ENCODE peak calls at places on chromosomes 12 and 14, in eight cellular contexts. R is tibial nerve, A is ovary, O is A549, E is sigmoid colon, Q is IMR-90, B is heart left ventricle, H is adrenal gland. Y is an unnamed sample.

GRCh38 chr14:59377485-59377884 is 87.7 kb downstream of the GPR135 start:
- DNase-seq in H (peak; percentile 54), A (peak; percentile 39), O (no peak), Q (no peak), B (no peak), R (no peak), E (no peak), Y (no peak)

GRCh38 chr14:34888186-34888585 is 13.0 kb upstream of the BAZ1A start:
- DNase-seq in R (no peak), Q (no peak), O (no peak), E (no peak), B (no peak), H (no peak), A (no peak), Y (no peak)

GRCh38 chr14:76919431-76919810 is 93.2 kb downstream of the LRRC74A start:
- DNase-seq in H (no peak), A (no peak), R (no peak), B (no peak), O (no peak), Q (no peak), E (no peak), Y (peak; percentile 67)

GRCh38 chr14:54567634-54568561 is 970 bp downstream of the SAMD4A start:
- DNase-seq in A (peak; percentile 65), R (peak; percentile 44), O (peak; percentile 59), B (peak; percentile 60), E (peak; percentile 86), H (peak; percentile 78), Q (no peak), Y (peak; percentile 50)

GRCh38 chr12:23559268-23559753 is 390.2 kb downstream of the SOX5 start:
- DNase-seq in A (no peak), R (no peak), H (no peak), E (no peak), B (no peak), Q (no peak), O (no peak), Y (no peak)

GRCh38 chr14:101624579-101624978 is 63.3 kb downstream of the DIO3 start:
- DNase-seq in H (no peak), Q (no peak), O (no peak), B (no peak), A (no peak), E (no peak), R (no peak), Y (no peak)

GRCh38 chr14:72518809-72519377 is 375.0 kb downstream of the DPF3 start:
- DNase-seq in E (no peak), A (no peak), B (no peak), R (no peak), H (no peak), O (no peak), Q (no peak), Y (no peak)

GRCh38 chr12:115440438-115440837 is 756.5 kb upstream of the TBX3 start:
- DNase-seq in Q (peak; percentile 71), R (no peak), E (no peak), H (peak; percentile 67), A (no peak), O (peak; percentile 56), B (peak; percentile 84), Y (peak; percentile 42)

GRCh38 chr12:63849641-63850040 is 5.1 kb downstream of the SRGAP1 start:
- DNase-seq in B (no peak), A (no peak), O (no peak), R (no peak), Q (no peak), H (no peak), E (no peak), Y (no peak)

GRCh38 chr12:76778358-76778757 is 14.4 kb downstream of the ZDHHC17 start:
- DNase-seq in B (no peak), E (no peak), R (no peak), Q (no peak), O (no peak), H (no peak), A (no peak), Y (no peak)

GRCh38 chr12:124217508-124217981 is 77.3 kb upstream of the RFLNA start:
- DNase-seq in A (no peak), B (no peak), H (no peak), O (no peak), R (no peak), Q (no peak), E (no peak), Y (no peak)

GRCh38 chr14:70995671-70996070 is 88.4 kb downstream of the PCNX1 start:
- DNase-seq in R (no peak), O (peak; percentile 76), E (no peak), A (no peak), Q (peak; percentile 6), B (no peak), H (no peak), Y (no peak)

GRCh38 chr14:32087907-32088306 is 10.8 kb downstream of the ARHGAP5 start:
- DNase-seq in A (no peak), H (no peak), O (no peak), Q (no peak), E (no peak), R (no peak), B (no peak), Y (no peak)

GRCh38 chr14:70315942-70316341 is 43.5 kb downstream of the COX16 start:
- DNase-seq in A (no peak), H (no peak), B (no peak), E (no peak), Q (no peak), R (no peak), O (no peak), Y (no peak)

GRCh38 chr12:52349196-52349595 is 18.1 kb downstream of the KRT85 start:
- DNase-seq in R (no peak), B (no peak), Q (peak; percentile 4), A (no peak), E (no peak), H (no peak), O (no peak), Y (no peak)

GRCh38 chr12:63064080-63064479 is 86.9 kb downstream of the AVPR1A start:
- DNase-seq in R (no peak), B (no peak), O (no peak), Q (peak; percentile 46), H (no peak), A (no peak), E (no peak), Y (no peak)

GRCh38 chr12:6215932-6216494 is 15.8 kb downstream of the CD9 start:
- DNase-seq in H (peak; percentile 96), A (no peak), O (peak; percentile 96), B (no peak), E (peak; percentile 96), Q (peak; percentile 33), R (peak; percentile 50), Y (peak; percentile 88)

GRCh38 chr14:104794099-104794498 is 1.4 kb downstream of the AKT1 start:
- DNase-seq in B (peak; percentile 70), O (peak; percentile 60), A (no peak), E (no peak), R (no peak), H (peak; percentile 86), Q (peak; percentile 66), Y (peak; percentile 52)

GRCh38 chr14:104795781-104796681 is 483 bp upstream of the AKT1 start:
- DNase-seq in B (peak; percentile 59), O (no peak), R (no peak), H (no peak), A (peak; percentile 55), E (no peak), Q (no peak), Y (peak; percentile 68)

GRCh38 chr14:104794641-104795467 is 694 bp downstream of the AKT1 start:
- DNase-seq in O (no peak), E (no peak), A (no peak), Q (peak; percentile 19), R (no peak), B (no peak), H (no peak), Y (peak; percentile 51)

GRCh38 chr14:104796682-104797081 is 1.1 kb upstream of the AKT1 start:
- DNase-seq in Q (no peak), E (no peak), B (no peak), O (no peak), A (no peak), H (no peak), R (no peak), Y (no peak)

GRCh38 chr14:104795468-104795780 is at the start of gene AKT1:
- DNase-seq in E (no peak), R (no peak), H (no peak), B (no peak), Q (no peak), O (no peak), A (no peak), Y (no peak)
- TF ChIP-seq POLR2A in E (no peak), R (no peak), H (no peak), B (no peak), Q (peak; percentile 14), O (no peak), A (no peak), Y (no peak)

GRCh38 chr12:82357340-82357739 is 847 bp downstream of the CCDC59 start:
- DNase-seq in H (no peak), Q (no peak), E (no peak), B (no peak), R (no peak), O (no peak), A (no peak), Y (no peak)
- H3K27ac ChIP-seq in H (peak overlapping the region; percentile 97), Q (peak overlapping the region; percentile 76), E (peak overlapping the region; percentile 93), B (no peak overlapping the region), R (no peak overlapping the region), O (peak overlapping the region; percentile 94), A (peak overlapping the region; percentile 95), Y (peak overlapping the region; percentile 95)

DNA sequence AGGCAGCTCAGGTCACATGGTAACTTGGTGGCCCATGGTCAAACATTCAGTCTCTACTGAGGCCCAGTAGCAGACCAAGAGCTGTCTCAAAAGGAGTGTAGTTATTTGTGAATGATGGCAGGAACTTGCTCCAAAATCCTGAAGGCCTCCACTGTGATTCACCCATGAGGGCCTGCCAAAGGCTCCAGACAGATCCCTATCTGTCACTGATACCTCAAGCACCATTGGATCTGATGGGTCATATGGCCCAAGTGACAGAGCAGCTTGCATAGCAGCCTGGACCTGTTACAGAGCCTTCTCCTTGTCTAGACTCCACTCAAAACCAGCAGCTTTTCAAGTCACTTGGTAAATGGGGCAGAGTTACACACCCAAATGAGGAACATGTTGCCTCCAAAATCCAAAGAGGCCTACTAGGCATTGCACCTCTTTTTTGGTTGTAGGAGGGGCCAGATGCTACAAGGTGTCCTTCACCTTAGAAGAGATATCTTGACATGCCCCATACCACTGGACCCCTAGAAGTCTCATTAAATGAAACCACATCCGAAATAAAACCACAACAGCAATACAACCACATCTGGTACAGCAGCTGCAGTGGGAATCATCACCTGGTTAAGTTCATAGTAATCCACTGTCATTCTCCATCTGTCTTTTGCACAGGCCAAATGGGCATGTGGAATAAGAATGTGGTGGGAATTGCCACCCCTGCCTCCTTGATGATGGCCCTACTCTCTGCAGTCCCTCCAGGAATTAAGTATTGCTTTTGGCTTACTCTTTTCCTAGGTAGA is 150.3 kb upstream of the MAX start:
- DNase-seq in H (no peak), O (no peak), E (no peak), B (no peak), R (no peak), Q (no peak), A (no peak), Y (no peak)
- H3K4me1 ChIP-seq in H (no peaks in the 10 kb centered on the region), O (peaks cover 37% of the 10 kb centered on the region), E (no peaks in the 10 kb centered on the region), B (peaks cover 8% of the 10 kb centered on the region), R (peaks cover 5% of the 10 kb centered on the region), Q (peaks cover 16% of the 10 kb centered on the region), A (no peaks in the 10 kb centered on the region), Y (peaks cover 44% of the 10 kb centered on the region)

DNA sequence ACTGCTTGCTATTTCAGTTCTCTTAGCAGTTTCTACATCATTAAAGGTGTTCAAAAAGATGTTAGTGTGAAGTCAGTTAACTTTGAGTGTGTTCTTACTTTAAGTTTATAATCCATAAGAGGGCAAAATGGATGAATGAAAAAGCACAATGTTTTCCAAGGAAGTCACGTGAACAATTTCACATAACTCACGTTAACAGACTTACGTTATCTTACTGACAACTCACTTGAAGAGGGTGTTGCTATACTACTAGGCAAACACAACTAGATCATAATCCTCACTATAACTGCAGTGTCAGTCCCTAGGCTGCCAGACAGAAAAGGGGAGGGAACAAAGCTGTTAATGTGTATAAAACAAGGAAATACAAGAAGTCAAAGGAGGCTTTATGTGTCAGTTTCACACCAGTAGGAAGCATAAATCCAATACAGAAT is 6.4 kb downstream of the SLC2A13 start:
- DNase-seq in Q (no peak), O (peak; percentile 70), H (no peak), E (no peak), A (no peak), B (no peak), R (no peak), Y (no peak)
- TF ChIP-seq POLR2A in Q (no peak), O (no peak), H (no peak), E (no peak), A (no peak), B (no peak), R (no peak), Y (no peak)